ENCODE peak calls at places on chromosomes 16 and 17, in six cellular contexts. H is GM12892, N is H1, X is K562, G is HepG2, B is GM12878. A is an unnamed sample.

GRCh38 chr16:31181102-31181830 is 1.3 kb downstream of the FUS start:
- DNase-seq in H (no peak), N (no peak), X (peak), G (no peak), B (no peak), A (no peak)

GRCh38 chr16:74713876-74714275 is 13.2 kb upstream of the MLKL start:
- DNase-seq in H (no peak), N (no peak), X (no peak), G (no peak), B (no peak), A (no peak)

GRCh38 chr17:17938388-17939107 is 33.7 kb downstream of the TOM1L2 start:
- DNase-seq in H (no peak), N (no peak), X (no peak), G (no peak), B (no peak), A (no peak)

GRCh38 chr16:74740795-74741304 is 33.8 kb downstream of the FA2H start:
- DNase-seq in H (no peak), N (no peak), X (no peak), G (no peak), B (no peak), A (no peak)

GRCh38 chr17:3845361-3845753 is 689 bp downstream of the NCBP3 start:
- DNase-seq in H (no peak), N (no peak), X (no peak), G (no peak), B (no peak), A (peak)

GRCh38 chr17:76585048-76585648 is 512 bp downstream of the ST6GALNAC2 start:
- DNase-seq in H (no peak), N (no peak), X (no peak), G (no peak), B (no peak), A (no peak)

GRCh38 chr17:7856081-7856791 is 1.1 kb downstream of the NAA38 start:
- DNase-seq in H (no peak), N (no peak), X (no peak), G (no peak), B (no peak), A (no peak)

GRCh38 chr17:68378202-68379149 is 78.8 kb downstream of the WIPI1 start:
- DNase-seq in H (no peak), N (no peak), X (no peak), G (peak), B (no peak), A (no peak)

GRCh38 chr16:61580579-61580978 is 455.7 kb downstream of the CDH8 start:
- DNase-seq in H (no peak), N (no peak), X (no peak), G (no peak), B (no peak), A (no peak)

DNA sequence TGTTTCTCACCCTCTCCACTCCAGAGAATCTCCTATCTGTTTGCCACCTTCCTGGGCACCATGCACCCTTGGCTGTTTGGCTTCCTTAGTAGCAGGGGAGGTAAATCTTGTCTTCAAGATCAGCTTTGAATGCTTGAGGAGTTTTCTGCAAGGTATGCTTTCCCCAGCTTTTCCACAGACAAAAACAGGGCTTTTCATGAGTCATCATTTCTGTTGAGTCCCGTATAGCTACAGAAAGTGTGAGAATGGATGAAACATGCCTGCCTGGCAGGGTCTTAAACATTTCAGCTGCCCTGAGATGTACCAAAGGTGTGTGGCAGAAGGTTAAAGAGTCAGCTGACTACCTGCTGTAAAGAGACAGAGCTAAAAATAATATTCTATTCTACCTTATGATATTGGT is 875.2 kb upstream of the EEF2KMT start:
- DNase-seq in H (no peak), N (no peak), X (no peak), G (no peak), B (no peak), A (no peak)
- TF ChIP-seq TAF1 in H (no peak), N (no peak), X (no peak), G (no peak), B (no peak), A (no peak)

DNA sequence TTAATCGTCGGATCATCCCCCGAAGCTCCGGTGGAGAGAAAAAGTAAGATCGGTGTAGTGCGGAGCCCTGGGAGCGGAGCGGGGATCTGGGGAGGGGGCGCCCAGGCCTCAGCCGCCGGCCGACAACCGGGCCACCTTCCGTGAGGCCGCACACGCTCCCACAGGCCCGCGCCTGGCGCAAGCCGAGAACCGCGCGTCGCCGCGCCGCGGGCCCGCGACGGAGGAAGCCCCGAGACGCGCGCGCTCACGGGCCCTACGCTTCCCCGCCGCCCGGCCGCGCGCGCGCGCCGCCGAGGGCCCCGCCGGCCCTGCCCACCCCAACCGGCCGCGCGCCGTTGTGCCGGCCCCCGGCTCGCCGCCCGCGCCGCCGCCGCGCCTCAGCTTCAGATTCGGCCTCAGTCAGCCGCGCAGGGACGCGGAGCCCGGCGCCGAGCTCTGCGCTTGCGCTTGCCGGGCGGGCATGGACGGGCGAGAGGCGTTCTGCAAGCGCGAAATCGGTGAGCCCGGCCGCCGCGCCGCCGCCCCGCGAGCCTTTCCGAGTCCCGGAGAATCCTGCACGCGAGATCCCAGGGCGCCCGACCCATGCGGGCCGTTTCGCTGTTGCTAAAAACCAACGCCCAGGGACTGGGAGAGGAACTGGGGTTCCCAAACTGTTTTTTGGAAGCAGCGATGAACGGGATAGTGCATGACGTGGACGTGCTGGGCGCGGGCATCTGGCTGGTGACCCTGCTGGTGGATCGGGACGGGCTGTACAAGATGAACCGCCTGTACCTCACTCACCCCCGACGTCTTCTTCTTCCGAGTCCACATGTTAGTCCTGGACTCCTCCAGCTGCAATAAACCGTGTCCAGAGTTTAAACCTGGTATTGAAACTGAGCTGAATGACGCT is 28.0 kb upstream of the LRRC37A start:
- DNase-seq in H (peak), N (no peak), X (peak), G (peak), B (peak), A (peak)
- TF ChIP-seq POLR2A in H (peak), N (peak), X (peak), G (peak), B (peak), A (no peak)

DNA sequence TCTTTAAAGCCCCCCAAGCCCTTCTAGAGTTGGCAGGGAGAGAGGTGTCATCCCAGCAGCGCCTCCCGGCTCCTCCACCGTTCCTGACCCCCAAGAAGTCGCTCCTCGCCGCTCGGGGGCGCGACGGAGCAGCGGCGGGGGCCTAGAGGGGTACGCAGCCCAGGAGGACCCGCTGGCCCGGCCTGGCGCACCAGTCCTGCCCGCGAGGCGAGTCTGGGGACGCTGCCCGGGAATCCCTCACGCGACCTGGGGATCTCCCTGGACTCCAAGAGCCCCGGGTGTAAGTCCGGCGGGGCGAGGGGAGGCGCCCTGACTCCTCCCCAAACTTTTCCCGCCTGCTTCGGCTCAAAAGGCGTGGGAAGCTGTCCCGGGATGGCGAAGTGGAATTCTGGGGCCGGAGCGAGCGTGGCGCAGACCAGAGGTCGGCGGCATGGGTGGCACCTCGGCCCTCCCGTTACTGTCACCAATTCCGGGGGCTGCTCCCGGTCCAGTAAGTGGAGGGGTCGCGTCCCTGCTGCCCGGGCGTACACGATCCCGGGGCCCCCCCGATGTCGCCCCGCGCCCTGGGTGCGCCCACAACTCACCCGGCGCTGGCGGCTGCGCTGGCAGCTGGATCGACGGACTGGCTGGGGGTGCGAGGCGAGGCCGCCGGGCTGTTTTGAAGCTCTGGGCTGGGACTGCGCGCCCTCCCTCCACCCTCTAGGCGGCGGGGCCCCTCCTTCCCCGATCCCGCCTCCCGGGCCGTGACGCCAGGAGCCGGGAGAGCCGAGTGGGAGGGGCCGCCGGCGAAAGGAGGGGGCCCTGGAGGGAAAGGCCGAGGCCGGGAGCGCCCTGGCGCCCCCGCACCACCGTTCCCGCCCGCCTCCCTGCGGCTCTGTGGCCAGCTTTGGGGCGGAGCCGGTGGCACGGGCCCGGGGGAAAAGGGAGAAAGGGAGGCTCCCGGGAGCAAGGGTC is at the start of gene EMP2:
- DNase-seq in H (peak), N (peak), X (peak), G (peak), B (no peak), A (peak)
- TF ChIP-seq POLR2AphosphoS5 in H (no peak), N (no peak), X (no peak), G (peak), B (no peak), A (no peak)

DNA sequence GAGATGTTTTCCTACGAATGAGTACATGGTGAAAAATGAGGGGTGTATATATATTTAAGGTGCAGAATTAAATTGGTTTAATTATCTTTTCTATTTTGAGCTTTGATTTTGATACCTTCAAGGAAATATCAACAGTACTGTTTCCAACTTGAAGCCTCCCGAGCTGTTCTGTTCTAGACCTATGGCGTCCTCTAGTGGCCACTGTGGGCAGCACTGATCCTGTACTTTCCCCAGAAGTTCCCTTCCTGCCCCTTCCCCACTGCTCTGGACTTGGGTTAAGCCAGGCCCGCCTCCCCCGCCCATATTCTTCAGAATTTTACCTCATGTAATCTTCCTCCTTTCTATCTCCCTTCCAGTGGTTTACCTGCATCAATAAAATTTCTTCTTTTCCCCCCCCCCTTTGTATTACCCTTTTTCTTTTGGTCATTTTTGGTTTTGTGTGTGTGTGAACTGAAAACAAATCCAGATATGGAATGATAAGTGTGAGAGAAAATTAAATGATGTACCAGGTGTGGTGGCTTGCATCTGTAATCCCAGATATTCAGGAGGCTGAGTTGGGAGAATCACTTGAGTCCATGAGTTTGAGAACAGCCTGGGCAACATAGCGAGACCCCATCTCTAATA is 1643.5 kb downstream of the TP53TG3F start:
- DNase-seq in H (no peak), N (no peak), X (peak), G (peak), B (no peak), A (no peak)
- TF ChIP-seq TAF1 in H (no peak), N (no peak), X (no peak), G (no peak), B (no peak), A (no peak)

GRCh38 chr17:28550858-28551257 is 1.6 kb downstream of the UNC119 start:
- DNase-seq in H (no peak), N (no peak), X (no peak), G (no peak), B (no peak), A (no peak)

GRCh38 chr17:28554565-28554964 is 2.1 kb upstream of the UNC119 start:
- DNase-seq in H (no peak), N (no peak), X (no peak), G (no peak), B (no peak), A (no peak)

GRCh38 chr17:28553000-28553505 is 629 bp upstream of the UNC119 start:
- DNase-seq in H (no peak), N (no peak), X (no peak), G (no peak), B (no peak), A (no peak)

GRCh38 chr17:28551421-28552186 is 820 bp downstream of the UNC119 start:
- DNase-seq in H (no peak), N (no peak), X (no peak), G (no peak), B (no peak), A (no peak)

GRCh38 chr17:28552201-28552999 is at the start of gene UNC119:
- DNase-seq in H (peak), N (no peak), X (peak), G (peak), B (no peak), A (peak)
- TF ChIP-seq POLR2A in H (peak), N (peak), X (peak), G (peak), B (peak), A (peak)